ENCODE peak calls at places on chromosomes 6 and 20, in six cellular contexts. One of them, this sample, is unnamed.

GRCh38 chr6:135465307-135465706 is 32.2 kb downstream of the AHI1 start:
- DNase-seq in GM23338: no peak
- DNase-seq in HCT116: no peak
- DNase-seq in upper lobe of left lung: no peak
- DNase-seq in SK-N-SH: no peak
- DNase-seq in suprapubic skin: no peak
- DNase-seq in this sample: no peak

GRCh38 chr6:129100164-129100563 is 217.2 kb downstream of the LAMA2 start:
- DNase-seq in GM23338: no peak
- DNase-seq in HCT116: no peak
- DNase-seq in upper lobe of left lung: no peak
- DNase-seq in SK-N-SH: no peak
- DNase-seq in suprapubic skin: no peak
- DNase-seq in this sample: no peak

GRCh38 chr6:117677553-117678131 is 2.4 kb downstream of the NUS1 start:
- DNase-seq in GM23338: no peak
- DNase-seq in HCT116: no peak
- DNase-seq in upper lobe of left lung: no peak
- DNase-seq in SK-N-SH: no peak
- DNase-seq in suprapubic skin: no peak
- DNase-seq in this sample: no peak

GRCh38 chr6:129494099-129494498 is 215.9 kb downstream of the ARHGAP18 start:
- DNase-seq in GM23338: no peak
- DNase-seq in HCT116: no peak
- DNase-seq in upper lobe of left lung: no peak
- DNase-seq in SK-N-SH: no peak
- DNase-seq in suprapubic skin: no peak
- DNase-seq in this sample: no peak

GRCh38 chr20:45469336-45470261 is at the start of gene WFDC2:
- DNase-seq in GM23338: peak; percentile 82
- DNase-seq in HCT116: no peak
- DNase-seq in upper lobe of left lung: peak; percentile 90
- DNase-seq in SK-N-SH: no peak
- DNase-seq in suprapubic skin: no peak
- DNase-seq in this sample: no peak

GRCh38 chr6:74404366-74404765 is 708.4 kb downstream of the CD109 start:
- DNase-seq in GM23338: no peak
- DNase-seq in HCT116: no peak
- DNase-seq in upper lobe of left lung: no peak
- DNase-seq in SK-N-SH: no peak
- DNase-seq in suprapubic skin: no peak
- DNase-seq in this sample: no peak

GRCh38 chr6:137623293-137623692 is 129.1 kb upstream of the OLIG3 start:
- DNase-seq in GM23338: no peak
- DNase-seq in HCT116: no peak
- DNase-seq in upper lobe of left lung: no peak
- DNase-seq in SK-N-SH: no peak
- DNase-seq in suprapubic skin: no peak
- DNase-seq in this sample: no peak

GRCh38 chr20:38150595-38151170 is 14.4 kb downstream of the TGM2 start:
- DNase-seq in GM23338: no peak
- DNase-seq in HCT116: no peak
- DNase-seq in upper lobe of left lung: no peak
- DNase-seq in SK-N-SH: no peak
- DNase-seq in suprapubic skin: no peak
- DNase-seq in this sample: no peak

GRCh38 chr6:46453221-46453620 is 38.0 kb downstream of the RCAN2 start:
- DNase-seq in GM23338: no peak
- DNase-seq in HCT116: no peak
- DNase-seq in upper lobe of left lung: no peak
- DNase-seq in SK-N-SH: no peak
- DNase-seq in suprapubic skin: no peak
- DNase-seq in this sample: no peak

GRCh38 chr6:37554480-37554819 is 54.8 kb upstream of the CCDC167 start:
- DNase-seq in GM23338: no peak
- DNase-seq in HCT116: peak; percentile 28
- DNase-seq in upper lobe of left lung: no peak
- DNase-seq in SK-N-SH: no peak
- DNase-seq in suprapubic skin: no peak
- DNase-seq in this sample: no peak

GRCh38 chr6:1481326-1481725 is 92.0 kb downstream of the FOXF2 start:
- DNase-seq in GM23338: no peak
- DNase-seq in HCT116: peak; percentile 34
- DNase-seq in upper lobe of left lung: no peak
- DNase-seq in SK-N-SH: no peak
- DNase-seq in suprapubic skin: no peak
- DNase-seq in this sample: no peak

GRCh38 chr20:33814238-33814712 is 3.1 kb downstream of the CHMP4B start:
- DNase-seq in GM23338: no peak
- DNase-seq in HCT116: no peak
- DNase-seq in upper lobe of left lung: no peak
- DNase-seq in SK-N-SH: no peak
- DNase-seq in suprapubic skin: no peak
- DNase-seq in this sample: no peak

GRCh38 chr6:92538296-92538695 is 881.1 kb downstream of the EPHA7 start:
- DNase-seq in GM23338: no peak
- DNase-seq in HCT116: no peak
- DNase-seq in upper lobe of left lung: no peak
- DNase-seq in SK-N-SH: no peak
- DNase-seq in suprapubic skin: no peak
- DNase-seq in this sample: no peak

GRCh38 chr20:62801284-62802010 is 3.2 kb upstream of the OGFR start:
- DNase-seq in GM23338: no peak
- DNase-seq in HCT116: no peak
- DNase-seq in upper lobe of left lung: peak; percentile 72
- DNase-seq in SK-N-SH: no peak
- DNase-seq in suprapubic skin: no peak
- DNase-seq in this sample: no peak

GRCh38 chr6:14549319-14549770 is 431.8 kb downstream of the CD83 start:
- DNase-seq in GM23338: peak; percentile 10
- DNase-seq in HCT116: no peak
- DNase-seq in upper lobe of left lung: no peak
- DNase-seq in SK-N-SH: no peak
- DNase-seq in suprapubic skin: no peak
- DNase-seq in this sample: no peak

GRCh38 chr6:141290871-141291270 is 841.9 kb upstream of the GJE1 start:
- DNase-seq in GM23338: no peak
- DNase-seq in HCT116: no peak
- DNase-seq in upper lobe of left lung: no peak
- DNase-seq in SK-N-SH: no peak
- DNase-seq in suprapubic skin: no peak
- DNase-seq in this sample: no peak

GRCh38 chr6:44828780-44829179 is 441.3 kb downstream of the CDC5L start:
- DNase-seq in GM23338: no peak
- DNase-seq in HCT116: no peak
- DNase-seq in upper lobe of left lung: no peak
- DNase-seq in SK-N-SH: no peak
- DNase-seq in suprapubic skin: no peak
- DNase-seq in this sample: no peak

GRCh38 chr6:72937160-72937559 is 288.1 kb downstream of the KHDC1L start:
- DNase-seq in GM23338: no peak
- DNase-seq in HCT116: no peak
- DNase-seq in upper lobe of left lung: no peak
- DNase-seq in SK-N-SH: no peak
- DNase-seq in suprapubic skin: no peak
- DNase-seq in this sample: no peak

GRCh38 chr6:6987749-6988148 is 120.0 kb upstream of the RREB1 start:
- DNase-seq in GM23338: peak; percentile 29
- DNase-seq in HCT116: no peak
- DNase-seq in upper lobe of left lung: no peak
- DNase-seq in SK-N-SH: no peak
- DNase-seq in suprapubic skin: no peak
- DNase-seq in this sample: no peak

GRCh38 chr20:35284267-35284991 is at the start of gene EIF6:
- DNase-seq in GM23338: peak; percentile 95
- DNase-seq in HCT116: peak; percentile 79
- DNase-seq in upper lobe of left lung: peak; percentile 94
- DNase-seq in SK-N-SH: peak; percentile 96
- DNase-seq in suprapubic skin: peak; percentile 91
- DNase-seq in this sample: no peak

GRCh38 chr20:35286077-35286898 is 1.7 kb upstream of the EIF6 start:
- DNase-seq in GM23338: no peak
- DNase-seq in HCT116: no peak
- DNase-seq in upper lobe of left lung: no peak
- DNase-seq in SK-N-SH: no peak
- DNase-seq in suprapubic skin: no peak
- DNase-seq in this sample: no peak

GRCh38 chr20:35285806-35286076 is 1.2 kb upstream of the EIF6 start:
- DNase-seq in GM23338: no peak
- DNase-seq in HCT116: no peak
- DNase-seq in upper lobe of left lung: no peak
- DNase-seq in SK-N-SH: no peak
- DNase-seq in suprapubic skin: no peak
- DNase-seq in this sample: no peak

GRCh38 chr20:35283441-35284266 is 918 bp downstream of the EIF6 start:
- DNase-seq in GM23338: no peak
- DNase-seq in HCT116: no peak
- DNase-seq in upper lobe of left lung: no peak
- DNase-seq in SK-N-SH: no peak
- DNase-seq in suprapubic skin: no peak
- DNase-seq in this sample: no peak

DNA sequence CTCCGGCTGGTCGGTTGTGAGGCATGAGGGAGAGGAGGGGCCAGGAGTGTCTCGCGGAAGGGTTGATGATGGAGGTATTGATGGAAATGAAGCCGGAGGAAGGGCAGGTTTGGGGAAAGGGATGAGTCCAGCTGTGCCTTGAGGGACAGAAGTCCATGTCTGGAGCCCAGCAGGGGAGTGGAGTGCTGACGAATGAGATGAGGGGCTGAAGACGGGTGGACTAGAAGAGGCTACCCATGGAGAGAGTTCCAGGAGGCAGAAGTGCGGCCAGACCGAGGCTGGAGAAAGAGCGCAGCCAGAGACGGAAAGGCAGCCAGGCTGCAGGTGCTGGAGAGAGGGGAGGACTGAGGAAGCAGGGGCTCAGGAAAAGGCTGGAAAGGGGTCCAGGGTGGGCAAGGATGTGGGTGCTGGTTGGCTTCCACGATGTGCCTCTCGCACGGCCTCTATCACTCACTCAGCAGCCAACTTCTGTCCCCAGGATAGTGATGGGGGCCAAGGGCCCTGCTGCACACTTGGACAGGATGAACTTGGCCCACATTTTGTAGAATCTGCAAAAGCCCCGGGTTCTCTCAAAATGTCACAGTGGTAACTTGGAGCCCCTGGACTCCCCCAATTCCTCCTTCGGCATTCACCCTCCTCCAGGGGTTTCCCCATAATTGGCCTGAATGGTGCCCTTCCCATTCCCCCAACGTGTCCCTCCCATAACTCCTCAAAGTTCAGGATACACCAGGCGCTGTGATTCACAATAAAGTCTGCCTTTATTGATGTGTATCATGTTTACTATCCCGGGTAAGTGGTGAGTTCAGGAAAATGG is 627 bp upstream of the EIF6 start:
- DNase-seq in GM23338: no peak
- DNase-seq in HCT116: no peak
- DNase-seq in upper lobe of left lung: no peak
- DNase-seq in SK-N-SH: no peak
- DNase-seq in suprapubic skin: no peak
- DNase-seq in this sample: no peak
- H3K27ac ChIP-seq in GM23338: no peak overlapping the region
- H3K27ac ChIP-seq in HCT116: peak overlapping the region; percentile 88
- H3K27ac ChIP-seq in upper lobe of left lung: no peak overlapping the region
- H3K27ac ChIP-seq in SK-N-SH: peak overlapping the region; percentile 75
- H3K27ac ChIP-seq in suprapubic skin: peak overlapping the region; percentile 92
- H3K27ac ChIP-seq in this sample: peak overlapping the region; percentile 81

GRCh38 chr6:224350-224749 is 67.9 kb upstream of the DUSP22 start:
- DNase-seq in GM23338: no peak
- DNase-seq in HCT116: no peak
- DNase-seq in upper lobe of left lung: no peak
- DNase-seq in SK-N-SH: no peak
- DNase-seq in suprapubic skin: no peak
- DNase-seq in this sample: peak; percentile 52

GRCh38 chr6:226516-227073 is 65.7 kb upstream of the DUSP22 start:
- DNase-seq in GM23338: no peak
- DNase-seq in HCT116: no peak
- DNase-seq in upper lobe of left lung: no peak
- DNase-seq in SK-N-SH: no peak
- DNase-seq in suprapubic skin: no peak
- DNase-seq in this sample: no peak

GRCh38 chr6:223763-224162 is 68.5 kb upstream of the DUSP22 start:
- DNase-seq in GM23338: no peak
- DNase-seq in HCT116: no peak
- DNase-seq in upper lobe of left lung: no peak
- DNase-seq in SK-N-SH: no peak
- DNase-seq in suprapubic skin: no peak
- DNase-seq in this sample: peak; percentile 32

GRCh38 chr6:225907-226306 is 66.4 kb upstream of the DUSP22 start:
- DNase-seq in GM23338: no peak
- DNase-seq in HCT116: no peak
- DNase-seq in upper lobe of left lung: peak; percentile 64
- DNase-seq in SK-N-SH: no peak
- DNase-seq in suprapubic skin: no peak
- DNase-seq in this sample: no peak

GRCh38 chr6:225121-225721 is 67.1 kb upstream of the DUSP22 start:
- DNase-seq in GM23338: no peak
- DNase-seq in HCT116: no peak
- DNase-seq in upper lobe of left lung: no peak
- DNase-seq in SK-N-SH: no peak
- DNase-seq in suprapubic skin: no peak
- DNase-seq in this sample: no peak
- TF ChIP-seq POLR2AphosphoS5 in GM23338: no peak
- TF ChIP-seq POLR2AphosphoS5 in HCT116: no peak
- TF ChIP-seq POLR2AphosphoS5 in upper lobe of left lung: no peak
- TF ChIP-seq POLR2AphosphoS5 in SK-N-SH: no peak
- TF ChIP-seq POLR2AphosphoS5 in suprapubic skin: no peak
- TF ChIP-seq POLR2AphosphoS5 in this sample: no peak

DNA sequence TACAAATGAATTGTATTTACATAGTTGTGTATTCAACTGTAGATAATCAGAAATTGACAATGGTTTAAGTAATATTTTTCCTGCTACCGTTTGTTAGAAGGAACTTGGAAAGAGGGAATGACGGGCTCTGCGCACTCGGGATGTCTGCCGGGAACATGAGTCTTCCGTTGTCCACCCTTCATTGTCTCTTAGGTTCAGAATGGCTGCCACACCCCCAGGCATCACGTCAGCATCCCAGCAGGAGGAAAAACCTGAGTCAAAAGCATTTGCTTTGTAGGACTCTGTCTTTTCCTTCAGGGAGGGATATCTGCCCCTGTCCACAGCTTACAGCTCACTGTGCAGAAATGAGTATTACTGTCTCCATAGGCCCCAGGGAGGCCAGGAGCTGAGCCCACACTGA is 331.2 kb downstream of the THBS2 start:
- DNase-seq in GM23338: no peak
- DNase-seq in HCT116: no peak
- DNase-seq in upper lobe of left lung: no peak
- DNase-seq in SK-N-SH: no peak
- DNase-seq in suprapubic skin: no peak
- DNase-seq in this sample: peak; percentile 20
- H3K27ac ChIP-seq in GM23338: no peak overlapping the region
- H3K27ac ChIP-seq in HCT116: no peak overlapping the region
- H3K27ac ChIP-seq in upper lobe of left lung: no peak overlapping the region
- H3K27ac ChIP-seq in SK-N-SH: no peak overlapping the region
- H3K27ac ChIP-seq in suprapubic skin: no peak overlapping the region
- H3K27ac ChIP-seq in this sample: no peak overlapping the region

DNA sequence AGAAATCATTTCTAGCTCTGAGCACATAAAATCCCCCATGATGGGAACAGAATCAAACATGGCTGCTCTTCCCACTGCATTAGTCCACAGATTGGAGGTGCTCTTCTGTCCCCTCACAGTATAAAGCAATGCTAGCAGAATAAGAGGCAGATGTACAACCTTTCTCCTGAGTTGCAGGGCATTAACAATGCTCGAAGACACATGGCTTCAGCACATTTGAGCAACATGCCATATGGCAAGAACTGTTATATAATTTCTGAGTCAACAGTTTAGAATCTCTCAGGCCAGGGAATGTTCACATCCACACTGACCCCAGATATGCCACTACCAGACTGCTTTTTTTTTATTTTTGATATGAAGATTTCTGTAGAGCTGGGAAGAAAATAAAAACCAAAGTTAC is 119.6 kb downstream of the KIF13A start:
- DNase-seq in GM23338: no peak
- DNase-seq in HCT116: no peak
- DNase-seq in upper lobe of left lung: no peak
- DNase-seq in SK-N-SH: peak; percentile 21
- DNase-seq in suprapubic skin: no peak
- DNase-seq in this sample: no peak
- TF ChIP-seq POLR2AphosphoS5 in GM23338: no peak
- TF ChIP-seq POLR2AphosphoS5 in HCT116: no peak
- TF ChIP-seq POLR2AphosphoS5 in upper lobe of left lung: no peak
- TF ChIP-seq POLR2AphosphoS5 in SK-N-SH: peak; percentile 61
- TF ChIP-seq POLR2AphosphoS5 in suprapubic skin: no peak
- TF ChIP-seq POLR2AphosphoS5 in this sample: no peak

This sample was measured in vagina.